ENCODE peak calls at places on chromosomes 11 and 22, in four cellular contexts. U is adipocyte, S is neuronal stem cell, Y is endodermal cell. Z is an unnamed sample.
A peak's percentile ranks its signal among the peaks of the same experiment; 100 is the strongest.

GRCh38 chr11:95939091-95939490 is 15.2 kb upstream of the MTMR2 start:
- DNase-seq in U (no peak), S (no peak), Y (no peak), Z (no peak)

GRCh38 chr22:40396882-40397281 is 26.5 kb downstream of the SGSM3 start:
- DNase-seq in S (peak; percentile 12), Y (peak; percentile 69), U (peak; percentile 54), Z (no peak)

GRCh38 chr11:89495951-89496350 is 4.8 kb upstream of the NOX4 start:
- DNase-seq in S (peak; percentile 29), U (peak; percentile 93), Y (peak; percentile 67), Z (no peak)

GRCh38 chr22:17781319-17782031 is 7.2 kb upstream of the BID start:
- DNase-seq in U (peak; percentile 90), Y (no peak), S (no peak), Z (peak; percentile 82)

GRCh38 chr11:118648291-118648690 is 31.2 kb downstream of the TREH start:
- DNase-seq in S (no peak), Y (no peak), U (no peak), Z (no peak)

GRCh38 chr22:49094858-49095257 is 732.8 kb downstream of the BRD1 start:
- DNase-seq in U (no peak), S (no peak), Y (no peak), Z (no peak)

GRCh38 chr11:46865340-46865739 is 19.3 kb upstream of the CKAP5 start:
- DNase-seq in U (peak; percentile 67), Y (no peak), S (no peak), Z (no peak)

GRCh38 chr11:2775083-2775625 is 75.4 kb upstream of the KCNQ1OT1 start:
- DNase-seq in U (no peak), S (no peak), Y (peak; percentile 36), Z (peak; percentile 81)

GRCh38 chr11:78459738-78460137 is 42.1 kb upstream of the GAB2 start:
- DNase-seq in U (no peak), S (no peak), Y (no peak), Z (no peak)

GRCh38 chr11:112024178-112024777 is 930 bp upstream of the DLAT start:
- DNase-seq in S (peak; percentile 14), U (no peak), Y (no peak), Z (peak; percentile 42)

GRCh38 chr11:134915212-134915611 is 503.2 kb upstream of the B3GAT1 start:
- DNase-seq in Y (no peak), U (no peak), S (no peak), Z (no peak)

GRCh38 chr11:119094816-119095065 is 6.9 kb downstream of the DPAGT1 start:
- DNase-seq in Y (no peak), S (peak; percentile 70), U (peak; percentile 91), Z (peak; percentile 68)

GRCh38 chr22:45999379-45999971 is 22.5 kb upstream of the WNT7B start:
- DNase-seq in S (no peak), U (no peak), Y (no peak), Z (no peak)

GRCh38 chr11:60841797-60842687 is at the start of gene CCDC86:
- DNase-seq in Y (peak; percentile 98), S (peak; percentile 96), U (peak; percentile 97), Z (peak; percentile 97)

GRCh38 chr11:67268036-67268683 is 1.9 kb downstream of the GRK2 start:
- DNase-seq in Y (no peak), U (no peak), S (no peak), Z (peak; percentile 31)

GRCh38 chr11:93089474-93090102 is 108.2 kb downstream of the SLC36A4 start:
- DNase-seq in S (no peak), Y (peak; percentile 81), U (peak; percentile 63), Z (peak; percentile 71)

GRCh38 chr22:33380789-33381530 is 322.8 kb upstream of the SYN3 start:
- DNase-seq in Y (no peak), S (no peak), U (peak; percentile 72), Z (no peak)

GRCh38 chr11:110962907-110963306 is 250.7 kb upstream of the ARHGAP20 start:
- DNase-seq in Y (no peak), S (no peak), U (no peak), Z (no peak)

GRCh38 chr11:111764621-111765020 is 1.6 kb downstream of the PPP2R1B start:
- DNase-seq in U (no peak), Y (no peak), S (no peak), Z (no peak)

GRCh38 chr11:67464411-67465189 is 4.5 kb downstream of the TMEM134 start:
- DNase-seq in Y (peak; percentile 98), S (peak; percentile 70), U (peak; percentile 41), Z (peak; percentile 93)

GRCh38 chr11:9982796-9983579 is 311.0 kb downstream of the SBF2 start:
- DNase-seq in Y (peak; percentile 91), U (peak; percentile 34), S (no peak), Z (no peak)

GRCh38 chr22:46007003-46007847 is 30.3 kb upstream of the WNT7B start:
- DNase-seq in U (peak; percentile 58), S (no peak), Y (no peak), Z (no peak)

GRCh38 chr11:85779956-85780640 is 30.8 kb downstream of the SYTL2 start:
- DNase-seq in U (peak; percentile 29), S (no peak), Y (no peak), Z (no peak)

GRCh38 chr11:60235318-60235717 is 7.6 kb downstream of the MS4A4E start:
- DNase-seq in S (no peak), Y (no peak), U (no peak), Z (no peak)

GRCh38 chr22:45788530-45788929 is 116.9 kb downstream of the ATXN10 start:
- DNase-seq in U (no peak), S (no peak), Y (no peak), Z (no peak)

GRCh38 chr11:19027829-19028595 is 32.5 kb downstream of the MRGPRX2 start:
- DNase-seq in Y (no peak), U (no peak), S (no peak), Z (no peak)

GRCh38 chr11:24704716-24705115 is 207.9 kb downstream of the LUZP2 start:
- DNase-seq in Y (no peak), U (no peak), S (no peak), Z (no peak)

GRCh38 chr11:25755918-25756584 is 575.9 kb upstream of the ANO3 start:
- DNase-seq in Y (no peak), S (no peak), U (no peak), Z (no peak)

GRCh38 chr22:48692734-48693376 is 1134.8 kb downstream of the BRD1 start:
- DNase-seq in S (no peak), Y (no peak), U (no peak), Z (no peak)

GRCh38 chr11:10564692-10565318 is 3.7 kb downstream of the LYVE1 start:
- DNase-seq in S (no peak), U (peak; percentile 53), Y (no peak), Z (peak; percentile 21)

GRCh38 chr11:122764691-122765090 is 73.6 kb upstream of the CRTAM start:
- DNase-seq in Y (no peak), S (no peak), U (no peak), Z (no peak)

GRCh38 chr22:39658367-39658766 is 87.8 kb downstream of the CACNA1I start:
- DNase-seq in U (no peak), S (no peak), Y (no peak), Z (no peak)

GRCh38 chr11:20627026-20627425 is 27.6 kb downstream of the SLC6A5 start:
- DNase-seq in S (no peak), Y (no peak), U (no peak), Z (peak; percentile 65)

DNA sequence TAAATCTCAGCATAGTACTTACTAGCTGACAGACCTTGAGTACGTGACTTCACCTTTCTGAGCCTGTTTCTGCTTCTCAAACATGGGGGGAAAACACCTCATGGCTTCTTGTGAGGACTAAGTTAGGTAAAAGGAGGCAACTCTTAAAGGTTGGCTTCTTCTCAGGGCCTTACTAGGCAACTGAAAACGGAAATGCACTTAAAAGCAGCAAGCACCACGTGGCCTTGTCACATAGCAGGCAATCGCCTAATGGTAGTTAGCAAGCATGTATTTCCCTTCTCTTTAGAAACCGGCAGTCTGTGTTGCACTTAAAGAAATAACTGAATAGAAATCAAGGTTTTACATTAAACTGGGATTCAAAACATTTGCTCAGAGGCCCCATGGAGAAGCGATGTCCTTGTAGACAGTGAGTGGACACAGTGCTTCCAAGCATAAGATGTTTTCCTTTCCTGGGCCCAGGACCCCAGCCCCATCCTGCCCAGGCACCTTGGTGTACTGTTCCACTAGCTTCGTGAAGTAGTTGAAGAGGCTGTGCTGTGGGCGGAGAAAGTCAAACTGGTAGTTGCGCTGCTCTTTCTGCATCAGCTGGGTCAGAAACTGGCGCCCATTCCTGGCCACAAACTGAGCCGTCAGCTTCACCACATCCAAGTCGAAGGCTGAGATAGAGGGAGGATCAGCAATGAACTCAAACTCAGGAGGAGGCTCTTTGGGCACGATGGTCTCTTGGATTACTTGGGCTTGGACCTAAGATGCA is 12.1 kb downstream of the SF3A1 start:
- DNase-seq in Y (no peak), S (no peak), U (no peak), Z (no peak)
- H3K9ac ChIP-seq in Y (no peak overlapping the region), S (no peak overlapping the region), U (no peak overlapping the region), Z (no peak overlapping the region)

GRCh38 chr11:65355776-65356393 is 1.3 kb downstream of the TIGD3 start:
- DNase-seq in U (peak; percentile 6), S (no peak), Y (peak; percentile 72), Z (no peak)
- H3K9ac ChIP-seq in U (peak overlapping the region; percentile 19), S (peak overlapping the region; percentile 72), Y (no peak overlapping the region), Z (peak overlapping the region; percentile 68)

GRCh38 chr11:124762077-124762623 is at the start of gene ESAM:
- DNase-seq in S (no peak), Y (peak; percentile 81), U (no peak), Z (peak; percentile 81)
- H3K9ac ChIP-seq in S (peak within 1 kb of the TSS; percentile 74), Y (no peak within 1 kb of the TSS), U (no peak within 1 kb of the TSS), Z (peak within 1 kb of the TSS; percentile 72)

GRCh38 chr22:37618072-37618656 is 9.5 kb downstream of the GGA1 start:
- DNase-seq in S (no peak), U (no peak), Y (no peak), Z (no peak)

GRCh38 chr22:37618674-37619073 is 10.0 kb downstream of the GGA1 start:
- DNase-seq in U (no peak), Y (no peak), S (no peak), Z (no peak)

GRCh38 chr22:37621352-37621860 is 12.8 kb downstream of the GGA1 start:
- DNase-seq in U (no peak), S (no peak), Y (no peak), Z (no peak)

GRCh38 chr22:37617431-37617830 is 8.8 kb downstream of the GGA1 start:
- DNase-seq in Y (no peak), U (no peak), S (no peak), Z (no peak)

GRCh38 chr22:37619991-37620390 is 11.4 kb downstream of the GGA1 start:
- DNase-seq in S (no peak), Y (no peak), U (no peak), Z (no peak)
- H3K9ac ChIP-seq in S (peak overlapping the region; percentile 22), Y (no peak overlapping the region), U (no peak overlapping the region), Z (no peak overlapping the region)

DNA sequence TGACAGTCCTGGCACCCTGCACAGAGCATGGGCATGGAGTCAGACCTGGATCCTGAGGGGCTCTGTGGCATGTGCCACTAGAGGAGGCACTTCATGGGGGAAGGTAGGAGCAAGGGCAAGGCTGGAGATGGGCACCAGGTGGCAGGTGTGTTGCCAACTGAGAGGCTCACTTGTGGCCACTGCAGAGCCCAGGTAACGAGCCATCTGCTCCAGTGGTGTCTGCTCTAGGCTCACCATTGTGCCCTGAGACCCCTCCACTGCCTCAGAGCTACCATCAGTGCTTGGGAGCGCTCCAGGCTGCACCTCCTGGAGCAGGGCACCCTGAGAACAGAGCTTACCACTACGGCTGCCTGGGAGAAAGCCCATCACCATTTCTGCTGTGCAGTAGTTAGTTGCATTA is 1.3 kb upstream of the ZDHHC8 start:
- DNase-seq in U (no peak), Y (peak; percentile 68), S (no peak), Z (peak; percentile 47)
- H3K9ac ChIP-seq in U (peak overlapping the region; percentile 49), Y (no peak overlapping the region), S (no peak overlapping the region), Z (no peak overlapping the region)

Z was measured in MM.1S.